ENCODE peak calls at places on chromosomes 12 and 14, in nine cellular contexts. G, M, N, J, W, Z, P, V and Q are unnamed samples.

GRCh38 chr14:66359500-66359899 is 126.7 kb upstream of the CCDC196 start:
- DNase-seq in M (no peak), J (no peak), W (no peak), N (peak; percentile 84), G (peak; percentile 25), Z (no peak), V (peak; percentile 82), P (no peak), Q (peak; percentile 65)

GRCh38 chr12:49057888-49058287 is 2.7 kb downstream of the KMT2D start:
- DNase-seq in P (no peak), Z (no peak), N (no peak), J (no peak), M (no peak), W (no peak), G (peak; percentile 7), V (no peak), Q (no peak)

GRCh38 chr12:43836455-43836989 is 641 bp downstream of the TMEM117 start:
- DNase-seq in Z (no peak), P (no peak), N (no peak), W (no peak), M (no peak), V (peak; percentile 54), J (no peak), G (no peak), Q (peak; percentile 23)

GRCh38 chr12:117034249-117034648 is 65.0 kb downstream of the TESC start:
- DNase-seq in M (no peak), Z (no peak), G (no peak), V (no peak), W (no peak), N (no peak), J (no peak), P (no peak), Q (no peak)

GRCh38 chr12:34394211-34395055 is 372.1 kb downstream of the ALG10 start:
- DNase-seq in V (no peak), P (peak; percentile 8), Z (no peak), W (peak; percentile 12), J (peak; percentile 19), M (peak; percentile 6), N (no peak), G (no peak), Q (no peak)

GRCh38 chr14:75905505-75905904 is 76.3 kb downstream of the TGFB3 start:
- DNase-seq in G (no peak), Z (no peak), M (peak; percentile 53), N (no peak), P (no peak), W (peak; percentile 75), J (no peak), V (peak; percentile 61), Q (no peak)

GRCh38 chr14:91573894-91574837 is 64.1 kb upstream of the PPP4R3A start:
- DNase-seq in J (no peak), Z (no peak), P (peak; percentile 29), V (peak; percentile 24), M (peak; percentile 19), N (peak; percentile 71), G (peak; percentile 61), W (peak; percentile 39), Q (peak; percentile 77)

GRCh38 chr14:24909523-24910302 is 140.2 kb downstream of the STXBP6 start:
- DNase-seq in Z (no peak), N (no peak), V (no peak), P (no peak), G (no peak), W (no peak), M (no peak), J (no peak), Q (no peak)

GRCh38 chr14:57492859-57493258 is 798 bp downstream of the CCDC198 start:
- DNase-seq in M (no peak), G (peak; percentile 44), Z (no peak), P (no peak), V (peak; percentile 41), J (no peak), W (no peak), N (no peak), Q (peak; percentile 78)

GRCh38 chr12:24915501-24915900 is 33.4 kb downstream of the BCAT1 start:
- DNase-seq in Z (no peak), G (no peak), W (no peak), P (no peak), M (no peak), V (no peak), N (no peak), J (no peak), Q (no peak)

GRCh38 chr14:75281691-75282000 is 3.0 kb downstream of the FOS start:
- DNase-seq in N (no peak), G (no peak), M (no peak), Z (no peak), P (no peak), J (no peak), W (no peak), V (no peak), Q (no peak)

GRCh38 chr12:122087431-122088180 is 9.1 kb downstream of the MLXIP start:
- DNase-seq in W (no peak), J (no peak), N (no peak), Z (no peak), V (no peak), P (no peak), M (no peak), G (no peak), Q (no peak)

GRCh38 chr12:92337128-92337527 is 191.5 kb upstream of the BTG1 start:
- DNase-seq in G (no peak), J (no peak), W (no peak), M (no peak), Z (no peak), N (no peak), P (no peak), V (no peak), Q (no peak)

GRCh38 chr12:85029456-85029855 is 6.6 kb downstream of the TSPAN19 start:
- DNase-seq in P (no peak), N (peak; percentile 70), G (peak; percentile 14), W (no peak), V (peak; percentile 61), J (no peak), M (no peak), Z (no peak), Q (peak; percentile 44)

GRCh38 chr12:100348657-100349454 is 8.0 kb upstream of the SLC17A8 start:
- DNase-seq in V (peak; percentile 48), P (no peak), Z (no peak), G (peak; percentile 10), W (no peak), M (no peak), J (no peak), N (peak; percentile 75), Q (peak; percentile 50)

GRCh38 chr14:59161571-59162175 is 26.8 kb upstream of the DAAM1 start:
- DNase-seq in N (peak; percentile 33), M (no peak), G (peak; percentile 32), P (no peak), Z (no peak), J (peak; percentile 26), W (peak; percentile 22), V (peak; percentile 95), Q (peak; percentile 50)

GRCh38 chr14:60184597-60185555 is 19.7 kb upstream of the DHRS7 start:
- DNase-seq in N (no peak), V (no peak), G (no peak), Z (no peak), J (no peak), P (no peak), M (no peak), W (no peak), Q (peak; percentile 27)

GRCh38 chr14:60183724-60184596 is 18.8 kb upstream of the DHRS7 start:
- DNase-seq in N (peak; percentile 84), M (no peak), Z (no peak), J (no peak), P (no peak), V (peak; percentile 85), W (no peak), G (peak; percentile 56), Q (peak; percentile 79)

GRCh38 chr14:60188696-60189095 is 23.5 kb upstream of the DHRS7 start:
- DNase-seq in P (no peak), N (no peak), M (no peak), W (no peak), Z (no peak), G (no peak), J (no peak), V (no peak), Q (no peak)

GRCh38 chr14:60189923-60190840 is 25.0 kb upstream of the DHRS7 start:
- DNase-seq in N (no peak), J (no peak), P (no peak), G (no peak), W (no peak), Z (no peak), M (no peak), V (no peak), Q (no peak)

GRCh38 chr14:60188115-60188514 is 22.9 kb upstream of the DHRS7 start:
- DNase-seq in M (no peak), V (peak; percentile 36), W (no peak), N (no peak), J (no peak), Z (no peak), G (no peak), P (no peak), Q (peak; percentile 24)
- TF ChIP-seq CTCF in M (peak; percentile 34), V (peak; percentile 13), W (no peak), N (no peak), J (no peak), Z (no peak), G (no peak), P (no peak), Q (peak; percentile 24)

GRCh38 chr12:26126340-26127284 is 1.8 kb upstream of the BHLHE41 start:
- DNase-seq in V (peak; percentile 83), P (peak; percentile 82), M (peak; percentile 89), N (peak; percentile 84), G (peak; percentile 89), J (no peak), W (peak; percentile 86), Z (no peak), Q (peak; percentile 77)
- TF ChIP-seq CTCF in V (no peak), P (no peak), M (peak; percentile 14), N (no peak), G (no peak), J (no peak), W (no peak), Z (peak; percentile 5), Q (no peak)

DNA sequence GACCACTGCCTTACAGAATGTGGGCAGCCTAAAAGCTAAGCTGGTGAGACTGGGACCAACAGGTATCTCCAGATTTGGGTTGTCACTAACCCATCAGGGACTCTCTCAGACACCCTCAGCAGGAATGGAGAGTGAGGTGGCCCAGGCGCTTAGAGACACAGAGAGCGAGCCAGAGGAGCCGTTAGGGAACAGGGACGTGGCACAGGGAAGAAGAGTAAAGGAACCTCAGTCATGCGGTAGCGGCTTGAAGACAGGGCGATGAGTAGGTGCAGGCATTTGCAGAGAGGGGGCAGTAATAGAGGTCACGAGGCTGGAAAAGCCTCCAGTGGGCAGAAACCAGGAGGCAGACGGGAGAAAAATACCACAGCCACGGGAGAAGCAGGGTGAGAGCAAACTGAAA is 158.0 kb upstream of the CCND2 start:
- DNase-seq in G (no peak), Z (no peak), M (no peak), W (no peak), P (no peak), V (no peak), N (peak; percentile 75), J (no peak), Q (no peak)
- TF ChIP-seq CTCF in G (no peak), Z (no peak), M (no peak), W (no peak), P (peak; percentile 19), V (no peak), N (peak; percentile 60), J (no peak), Q (no peak)

DNA sequence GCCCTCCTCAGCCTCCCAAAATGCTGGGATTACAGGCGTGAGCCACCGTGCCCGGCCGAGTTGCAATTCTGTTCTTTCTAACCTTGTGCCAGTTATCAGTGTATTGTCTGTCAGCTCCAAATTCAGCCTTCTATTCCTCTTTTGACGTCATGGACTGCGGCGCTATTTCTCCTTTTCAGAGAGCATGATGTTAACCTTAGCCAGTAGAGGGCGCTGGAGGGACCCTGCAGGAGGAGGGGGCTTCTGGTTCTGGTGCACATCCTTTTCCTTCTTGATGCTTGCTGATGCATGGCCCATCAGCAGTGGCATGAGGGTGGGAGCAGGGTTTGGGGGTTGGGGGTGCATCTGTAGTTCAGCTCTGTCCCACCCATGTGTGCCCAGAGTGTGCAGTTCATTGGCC is 179.3 kb upstream of the RMST start:
- DNase-seq in Z (no peak), G (no peak), J (no peak), V (no peak), P (no peak), N (peak; percentile 77), M (no peak), W (no peak), Q (no peak)
- TF ChIP-seq CTCF in Z (no peak), G (no peak), J (no peak), V (no peak), P (peak; percentile 20), N (peak; percentile 78), M (no peak), W (no peak), Q (peak; percentile 17)